ENCODE peak calls at places on chromosome 11, in seven cellular contexts. One of them, this sample, is unnamed.

GRCh38 chr11:26841818-26842457 is 120.1 kb upstream of the SLC5A12 start:
- DNase-seq in T-cell: no peak
- DNase-seq in DMS153: no peak
- DNase-seq in Right ventricle myocardium inferior: no peak
- DNase-seq in EL: peak
- DNase-seq in stimulated activated CD4-positive, alpha-beta T cell treated with anti-CD3 and anti-CD28 coated beads, Interleukin-1b, Interleukin-23, amount 100 ng/mL, for 24 hours: no peak
- DNase-seq in heart right ventricle: no peak
- DNase-seq in this sample: no peak

GRCh38 chr11:66268953-66269906 is 791 bp downstream of the RAB1B start:
- DNase-seq in stimulated activated CD4-positive, alpha-beta T cell treated with anti-CD3 and anti-CD28 coated beads, Interleukin-1b, Interleukin-23, amount 100 ng/mL, for 24 hours: no peak
- DNase-seq in T-cell: no peak
- DNase-seq in DMS153: no peak
- DNase-seq in EL: peak
- DNase-seq in Right ventricle myocardium inferior: no peak
- DNase-seq in heart right ventricle: no peak
- DNase-seq in this sample: peak

GRCh38 chr11:128506999-128507591 is 80.3 kb downstream of the ETS1 start:
- DNase-seq in Right ventricle myocardium inferior: peak
- DNase-seq in stimulated activated CD4-positive, alpha-beta T cell treated with anti-CD3 and anti-CD28 coated beads, Interleukin-1b, Interleukin-23, amount 100 ng/mL, for 24 hours: no peak
- DNase-seq in DMS153: peak
- DNase-seq in EL: peak
- DNase-seq in T-cell: no peak
- DNase-seq in heart right ventricle: peak
- DNase-seq in this sample: peak

GRCh38 chr11:61090521-61090920 is 11.8 kb upstream of the CD5 start:
- DNase-seq in Right ventricle myocardium inferior: no peak
- DNase-seq in heart right ventricle: no peak
- DNase-seq in DMS153: no peak
- DNase-seq in EL: no peak
- DNase-seq in stimulated activated CD4-positive, alpha-beta T cell treated with anti-CD3 and anti-CD28 coated beads, Interleukin-1b, Interleukin-23, amount 100 ng/mL, for 24 hours: no peak
- DNase-seq in T-cell: no peak
- DNase-seq in this sample: no peak

GRCh38 chr11:120511116-120511803 is at the start of gene GRIK4:
- DNase-seq in EL: peak
- DNase-seq in heart right ventricle: peak
- DNase-seq in T-cell: peak
- DNase-seq in stimulated activated CD4-positive, alpha-beta T cell treated with anti-CD3 and anti-CD28 coated beads, Interleukin-1b, Interleukin-23, amount 100 ng/mL, for 24 hours: peak
- DNase-seq in DMS153: peak
- DNase-seq in Right ventricle myocardium inferior: peak
- DNase-seq in this sample: peak

GRCh38 chr11:43921561-43922294 is 20.7 kb upstream of the C11orf96 start:
- DNase-seq in EL: no peak
- DNase-seq in DMS153: no peak
- DNase-seq in heart right ventricle: no peak
- DNase-seq in stimulated activated CD4-positive, alpha-beta T cell treated with anti-CD3 and anti-CD28 coated beads, Interleukin-1b, Interleukin-23, amount 100 ng/mL, for 24 hours: no peak
- DNase-seq in Right ventricle myocardium inferior: no peak
- DNase-seq in T-cell: no peak
- DNase-seq in this sample: no peak

GRCh38 chr11:131763193-131763890 is 392.9 kb downstream of the NTM start:
- DNase-seq in stimulated activated CD4-positive, alpha-beta T cell treated with anti-CD3 and anti-CD28 coated beads, Interleukin-1b, Interleukin-23, amount 100 ng/mL, for 24 hours: no peak
- DNase-seq in heart right ventricle: no peak
- DNase-seq in T-cell: no peak
- DNase-seq in EL: peak
- DNase-seq in DMS153: no peak
- DNase-seq in Right ventricle myocardium inferior: no peak
- DNase-seq in this sample: no peak

GRCh38 chr11:33706546-33706945 is 5.9 kb upstream of the C11orf91 start:
- DNase-seq in stimulated activated CD4-positive, alpha-beta T cell treated with anti-CD3 and anti-CD28 coated beads, Interleukin-1b, Interleukin-23, amount 100 ng/mL, for 24 hours: no peak
- DNase-seq in DMS153: no peak
- DNase-seq in EL: no peak
- DNase-seq in Right ventricle myocardium inferior: no peak
- DNase-seq in T-cell: no peak
- DNase-seq in heart right ventricle: no peak
- DNase-seq in this sample: no peak

GRCh38 chr11:117314840-117315239 is 1.2 kb downstream of the BACE1 start:
- DNase-seq in T-cell: no peak
- DNase-seq in heart right ventricle: no peak
- DNase-seq in EL: peak
- DNase-seq in Right ventricle myocardium inferior: no peak
- DNase-seq in DMS153: no peak
- DNase-seq in stimulated activated CD4-positive, alpha-beta T cell treated with anti-CD3 and anti-CD28 coated beads, Interleukin-1b, Interleukin-23, amount 100 ng/mL, for 24 hours: no peak
- DNase-seq in this sample: no peak

GRCh38 chr11:69205125-69205928 is 49.6 kb downstream of the SMIM38 start:
- DNase-seq in stimulated activated CD4-positive, alpha-beta T cell treated with anti-CD3 and anti-CD28 coated beads, Interleukin-1b, Interleukin-23, amount 100 ng/mL, for 24 hours: no peak
- DNase-seq in heart right ventricle: no peak
- DNase-seq in Right ventricle myocardium inferior: no peak
- DNase-seq in DMS153: no peak
- DNase-seq in EL: no peak
- DNase-seq in T-cell: no peak
- DNase-seq in this sample: no peak

GRCh38 chr11:115452245-115452644 is 52.0 kb downstream of the CADM1 start:
- DNase-seq in EL: no peak
- DNase-seq in Right ventricle myocardium inferior: no peak
- DNase-seq in T-cell: no peak
- DNase-seq in heart right ventricle: no peak
- DNase-seq in DMS153: peak
- DNase-seq in stimulated activated CD4-positive, alpha-beta T cell treated with anti-CD3 and anti-CD28 coated beads, Interleukin-1b, Interleukin-23, amount 100 ng/mL, for 24 hours: no peak
- DNase-seq in this sample: no peak

GRCh38 chr11:65444314-65445051 is 21.9 kb downstream of the NEAT1 start:
- DNase-seq in EL: peak
- DNase-seq in DMS153: no peak
- DNase-seq in T-cell: no peak
- DNase-seq in Right ventricle myocardium inferior: no peak
- DNase-seq in heart right ventricle: no peak
- DNase-seq in stimulated activated CD4-positive, alpha-beta T cell treated with anti-CD3 and anti-CD28 coated beads, Interleukin-1b, Interleukin-23, amount 100 ng/mL, for 24 hours: no peak
- DNase-seq in this sample: peak

GRCh38 chr11:70297341-70297740 is 26.9 kb downstream of the PPFIA1 start:
- DNase-seq in EL: peak
- DNase-seq in DMS153: no peak
- DNase-seq in stimulated activated CD4-positive, alpha-beta T cell treated with anti-CD3 and anti-CD28 coated beads, Interleukin-1b, Interleukin-23, amount 100 ng/mL, for 24 hours: no peak
- DNase-seq in heart right ventricle: no peak
- DNase-seq in Right ventricle myocardium inferior: no peak
- DNase-seq in T-cell: no peak
- DNase-seq in this sample: no peak

GRCh38 chr11:69207165-69207889 is 51.6 kb downstream of the SMIM38 start:
- DNase-seq in heart right ventricle: no peak
- DNase-seq in EL: no peak
- DNase-seq in T-cell: no peak
- DNase-seq in DMS153: no peak
- DNase-seq in Right ventricle myocardium inferior: no peak
- DNase-seq in stimulated activated CD4-positive, alpha-beta T cell treated with anti-CD3 and anti-CD28 coated beads, Interleukin-1b, Interleukin-23, amount 100 ng/mL, for 24 hours: no peak
- DNase-seq in this sample: no peak

GRCh38 chr11:72389116-72389515 is 45.2 kb downstream of the CLPB start:
- DNase-seq in heart right ventricle: no peak
- DNase-seq in DMS153: no peak
- DNase-seq in EL: no peak
- DNase-seq in T-cell: no peak
- DNase-seq in Right ventricle myocardium inferior: no peak
- DNase-seq in stimulated activated CD4-positive, alpha-beta T cell treated with anti-CD3 and anti-CD28 coated beads, Interleukin-1b, Interleukin-23, amount 100 ng/mL, for 24 hours: no peak
- DNase-seq in this sample: no peak

GRCh38 chr11:70016666-70017347 is 61.3 kb upstream of the ANO1 start:
- DNase-seq in Right ventricle myocardium inferior: no peak
- DNase-seq in heart right ventricle: no peak
- DNase-seq in stimulated activated CD4-positive, alpha-beta T cell treated with anti-CD3 and anti-CD28 coated beads, Interleukin-1b, Interleukin-23, amount 100 ng/mL, for 24 hours: no peak
- DNase-seq in DMS153: no peak
- DNase-seq in EL: peak
- DNase-seq in T-cell: no peak
- DNase-seq in this sample: no peak

GRCh38 chr11:65251476-65251875 is 10.3 kb upstream of the POLA2 start:
- DNase-seq in DMS153: no peak
- DNase-seq in T-cell: no peak
- DNase-seq in stimulated activated CD4-positive, alpha-beta T cell treated with anti-CD3 and anti-CD28 coated beads, Interleukin-1b, Interleukin-23, amount 100 ng/mL, for 24 hours: no peak
- DNase-seq in EL: no peak
- DNase-seq in Right ventricle myocardium inferior: no peak
- DNase-seq in heart right ventricle: no peak
- DNase-seq in this sample: no peak

GRCh38 chr11:43928721-43929120 is 13.7 kb upstream of the C11orf96 start:
- DNase-seq in EL: no peak
- DNase-seq in DMS153: no peak
- DNase-seq in T-cell: no peak
- DNase-seq in stimulated activated CD4-positive, alpha-beta T cell treated with anti-CD3 and anti-CD28 coated beads, Interleukin-1b, Interleukin-23, amount 100 ng/mL, for 24 hours: no peak
- DNase-seq in heart right ventricle: no peak
- DNase-seq in Right ventricle myocardium inferior: no peak
- DNase-seq in this sample: no peak

GRCh38 chr11:72684236-72684912 is 10.2 kb upstream of the PDE2A start:
- DNase-seq in T-cell: peak
- DNase-seq in Right ventricle myocardium inferior: peak
- DNase-seq in DMS153: peak
- DNase-seq in EL: peak
- DNase-seq in stimulated activated CD4-positive, alpha-beta T cell treated with anti-CD3 and anti-CD28 coated beads, Interleukin-1b, Interleukin-23, amount 100 ng/mL, for 24 hours: peak
- DNase-seq in heart right ventricle: peak
- DNase-seq in this sample: peak

GRCh38 chr11:93744669-93745004 is 3.2 kb downstream of the C11orf54 start:
- DNase-seq in T-cell: no peak
- DNase-seq in EL: no peak
- DNase-seq in DMS153: no peak
- DNase-seq in stimulated activated CD4-positive, alpha-beta T cell treated with anti-CD3 and anti-CD28 coated beads, Interleukin-1b, Interleukin-23, amount 100 ng/mL, for 24 hours: no peak
- DNase-seq in heart right ventricle: no peak
- DNase-seq in Right ventricle myocardium inferior: no peak
- DNase-seq in this sample: no peak

GRCh38 chr11:9838229-9838628 is 174.4 kb downstream of the SWAP70 start:
- DNase-seq in stimulated activated CD4-positive, alpha-beta T cell treated with anti-CD3 and anti-CD28 coated beads, Interleukin-1b, Interleukin-23, amount 100 ng/mL, for 24 hours: no peak
- DNase-seq in Right ventricle myocardium inferior: no peak
- DNase-seq in T-cell: no peak
- DNase-seq in heart right ventricle: no peak
- DNase-seq in EL: peak
- DNase-seq in DMS153: no peak
- DNase-seq in this sample: no peak

GRCh38 chr11:13440100-13440855 is 22.7 kb downstream of the BTBD10 start:
- DNase-seq in EL: peak
- DNase-seq in Right ventricle myocardium inferior: no peak
- DNase-seq in heart right ventricle: no peak
- DNase-seq in stimulated activated CD4-positive, alpha-beta T cell treated with anti-CD3 and anti-CD28 coated beads, Interleukin-1b, Interleukin-23, amount 100 ng/mL, for 24 hours: no peak
- DNase-seq in DMS153: no peak
- DNase-seq in T-cell: no peak
- DNase-seq in this sample: peak

GRCh38 chr11:47979378-47980092 is 824 bp upstream of the PTPRJ start:
- DNase-seq in T-cell: no peak
- DNase-seq in EL: no peak
- DNase-seq in DMS153: no peak
- DNase-seq in Right ventricle myocardium inferior: no peak
- DNase-seq in heart right ventricle: no peak
- DNase-seq in stimulated activated CD4-positive, alpha-beta T cell treated with anti-CD3 and anti-CD28 coated beads, Interleukin-1b, Interleukin-23, amount 100 ng/mL, for 24 hours: no peak
- DNase-seq in this sample: no peak

GRCh38 chr11:10878408-10879214 is 20.8 kb upstream of the ZBED5 start:
- DNase-seq in T-cell: no peak
- DNase-seq in DMS153: peak
- DNase-seq in EL: peak
- DNase-seq in Right ventricle myocardium inferior: no peak
- DNase-seq in heart right ventricle: no peak
- DNase-seq in stimulated activated CD4-positive, alpha-beta T cell treated with anti-CD3 and anti-CD28 coated beads, Interleukin-1b, Interleukin-23, amount 100 ng/mL, for 24 hours: no peak
- DNase-seq in this sample: no peak

GRCh38 chr11:7600205-7600775 is 73.0 kb downstream of the CYB5R2 start:
- DNase-seq in stimulated activated CD4-positive, alpha-beta T cell treated with anti-CD3 and anti-CD28 coated beads, Interleukin-1b, Interleukin-23, amount 100 ng/mL, for 24 hours: no peak
- DNase-seq in heart right ventricle: no peak
- DNase-seq in DMS153: no peak
- DNase-seq in EL: peak
- DNase-seq in Right ventricle myocardium inferior: no peak
- DNase-seq in T-cell: no peak
- DNase-seq in this sample: peak

GRCh38 chr11:134052988-134053945 is 15.6 kb upstream of the JAM3 start:
- DNase-seq in DMS153: no peak
- DNase-seq in stimulated activated CD4-positive, alpha-beta T cell treated with anti-CD3 and anti-CD28 coated beads, Interleukin-1b, Interleukin-23, amount 100 ng/mL, for 24 hours: no peak
- DNase-seq in heart right ventricle: no peak
- DNase-seq in Right ventricle myocardium inferior: no peak
- DNase-seq in EL: no peak
- DNase-seq in T-cell: no peak
- DNase-seq in this sample: no peak

GRCh38 chr11:130510407-130511006 is 62.1 kb downstream of the ADAMTS15 start:
- DNase-seq in T-cell: no peak
- DNase-seq in heart right ventricle: no peak
- DNase-seq in EL: no peak
- DNase-seq in stimulated activated CD4-positive, alpha-beta T cell treated with anti-CD3 and anti-CD28 coated beads, Interleukin-1b, Interleukin-23, amount 100 ng/mL, for 24 hours: no peak
- DNase-seq in Right ventricle myocardium inferior: no peak
- DNase-seq in DMS153: no peak
- DNase-seq in this sample: no peak

GRCh38 chr11:107263865-107264563 is 193.6 kb downstream of the CWF19L2 start:
- DNase-seq in Right ventricle myocardium inferior: no peak
- DNase-seq in DMS153: no peak
- DNase-seq in stimulated activated CD4-positive, alpha-beta T cell treated with anti-CD3 and anti-CD28 coated beads, Interleukin-1b, Interleukin-23, amount 100 ng/mL, for 24 hours: no peak
- DNase-seq in T-cell: no peak
- DNase-seq in heart right ventricle: no peak
- DNase-seq in EL: no peak
- DNase-seq in this sample: no peak

GRCh38 chr11:130806746-130807145 is 109.5 kb downstream of the SNX19 start:
- DNase-seq in stimulated activated CD4-positive, alpha-beta T cell treated with anti-CD3 and anti-CD28 coated beads, Interleukin-1b, Interleukin-23, amount 100 ng/mL, for 24 hours: no peak
- DNase-seq in T-cell: no peak
- DNase-seq in heart right ventricle: no peak
- DNase-seq in DMS153: no peak
- DNase-seq in Right ventricle myocardium inferior: no peak
- DNase-seq in EL: no peak
- DNase-seq in this sample: no peak

GRCh38 chr11:80214413-80214812 is 773.6 kb upstream of the TENM4 start:
- DNase-seq in stimulated activated CD4-positive, alpha-beta T cell treated with anti-CD3 and anti-CD28 coated beads, Interleukin-1b, Interleukin-23, amount 100 ng/mL, for 24 hours: no peak
- DNase-seq in heart right ventricle: no peak
- DNase-seq in Right ventricle myocardium inferior: no peak
- DNase-seq in DMS153: no peak
- DNase-seq in T-cell: no peak
- DNase-seq in EL: no peak
- DNase-seq in this sample: no peak

GRCh38 chr11:65053826-65054503 is 4.4 kb downstream of the NAALADL1 start:
- DNase-seq in DMS153: no peak
- DNase-seq in stimulated activated CD4-positive, alpha-beta T cell treated with anti-CD3 and anti-CD28 coated beads, Interleukin-1b, Interleukin-23, amount 100 ng/mL, for 24 hours: no peak
- DNase-seq in EL: no peak
- DNase-seq in T-cell: no peak
- DNase-seq in Right ventricle myocardium inferior: peak
- DNase-seq in heart right ventricle: no peak
- DNase-seq in this sample: no peak

GRCh38 chr11:83007909-83008580 is 63.7 kb downstream of the RAB30 start:
- DNase-seq in EL: peak
- DNase-seq in stimulated activated CD4-positive, alpha-beta T cell treated with anti-CD3 and anti-CD28 coated beads, Interleukin-1b, Interleukin-23, amount 100 ng/mL, for 24 hours: no peak
- DNase-seq in T-cell: no peak
- DNase-seq in DMS153: no peak
- DNase-seq in Right ventricle myocardium inferior: no peak
- DNase-seq in heart right ventricle: peak
- DNase-seq in this sample: peak

GRCh38 chr11:14537134-14537599 is 17.0 kb upstream of the PSMA1 start:
- DNase-seq in Right ventricle myocardium inferior: no peak
- DNase-seq in EL: peak
- DNase-seq in stimulated activated CD4-positive, alpha-beta T cell treated with anti-CD3 and anti-CD28 coated beads, Interleukin-1b, Interleukin-23, amount 100 ng/mL, for 24 hours: peak
- DNase-seq in T-cell: peak
- DNase-seq in DMS153: peak
- DNase-seq in heart right ventricle: no peak
- DNase-seq in this sample: no peak

GRCh38 chr11:4006946-4007680 is 87.5 kb upstream of the RRM1 start:
- DNase-seq in heart right ventricle: no peak
- DNase-seq in DMS153: no peak
- DNase-seq in EL: no peak
- DNase-seq in stimulated activated CD4-positive, alpha-beta T cell treated with anti-CD3 and anti-CD28 coated beads, Interleukin-1b, Interleukin-23, amount 100 ng/mL, for 24 hours: no peak
- DNase-seq in Right ventricle myocardium inferior: no peak
- DNase-seq in T-cell: no peak
- DNase-seq in this sample: no peak

GRCh38 chr11:57160665-57161064 is 21.1 kb upstream of the LRRC55 start:
- DNase-seq in stimulated activated CD4-positive, alpha-beta T cell treated with anti-CD3 and anti-CD28 coated beads, Interleukin-1b, Interleukin-23, amount 100 ng/mL, for 24 hours: no peak
- DNase-seq in DMS153: no peak
- DNase-seq in heart right ventricle: no peak
- DNase-seq in Right ventricle myocardium inferior: no peak
- DNase-seq in EL: no peak
- DNase-seq in T-cell: no peak
- DNase-seq in this sample: no peak

GRCh38 chr11:2558861-2559526 is 114.2 kb downstream of the KCNQ1 start:
- DNase-seq in heart right ventricle: no peak
- DNase-seq in stimulated activated CD4-positive, alpha-beta T cell treated with anti-CD3 and anti-CD28 coated beads, Interleukin-1b, Interleukin-23, amount 100 ng/mL, for 24 hours: no peak
- DNase-seq in T-cell: no peak
- DNase-seq in Right ventricle myocardium inferior: no peak
- DNase-seq in DMS153: no peak
- DNase-seq in EL: no peak
- DNase-seq in this sample: no peak

GRCh38 chr11:5317301-5317700 is 6.8 kb downstream of the OR51B2 start:
- DNase-seq in DMS153: no peak
- DNase-seq in T-cell: no peak
- DNase-seq in Right ventricle myocardium inferior: no peak
- DNase-seq in heart right ventricle: no peak
- DNase-seq in EL: no peak
- DNase-seq in stimulated activated CD4-positive, alpha-beta T cell treated with anti-CD3 and anti-CD28 coated beads, Interleukin-1b, Interleukin-23, amount 100 ng/mL, for 24 hours: no peak
- DNase-seq in this sample: no peak

GRCh38 chr11:10414659-10415058 is 40.4 kb upstream of the AMPD3 start:
- DNase-seq in DMS153: no peak
- DNase-seq in stimulated activated CD4-positive, alpha-beta T cell treated with anti-CD3 and anti-CD28 coated beads, Interleukin-1b, Interleukin-23, amount 100 ng/mL, for 24 hours: no peak
- DNase-seq in Right ventricle myocardium inferior: peak
- DNase-seq in EL: no peak
- DNase-seq in heart right ventricle: peak
- DNase-seq in T-cell: no peak
- DNase-seq in this sample: peak